ENCODE peak calls at places on chromosome 10, in five cellular contexts. T is heart left ventricle, W is upper lobe of right lung, Z is astrocyte of the spinal cord, R is kidney epithelial cell. S is an unnamed sample.

GRCh38 chr10:75035975-75036708 is 75.3 kb upstream of the SAMD8 start:
- DNase-seq in T (no peak), W (no peak), Z (no peak), R (no peak), S (peak)

GRCh38 chr10:85400981-85401695 is 965.5 kb downstream of the GRID1 start:
- DNase-seq in T (no peak), W (no peak), Z (no peak), R (no peak), S (no peak)

GRCh38 chr10:127908106-127908957 is 1.4 kb downstream of the PTPRE start:
- DNase-seq in T (peak), W (no peak), Z (peak), R (peak), S (no peak)

GRCh38 chr10:132878091-132878729 is 64.2 kb downstream of the CFAP46 start:
- DNase-seq in T (no peak), W (peak), Z (no peak), R (no peak), S (no peak)

GRCh38 chr10:93745411-93746065 is 12.2 kb upstream of the LGI1 start:
- DNase-seq in T (no peak), W (no peak), Z (peak), R (no peak), S (no peak)

GRCh38 chr10:97499561-97500296 is 1.0 kb downstream of the UBTD1 start:
- DNase-seq in T (peak), W (peak), Z (peak), R (no peak), S (no peak)

GRCh38 chr10:69685802-69686585 is 55.9 kb downstream of the FAM241B start:
- DNase-seq in T (peak), W (peak), Z (peak), R (peak), S (no peak)

GRCh38 chr10:119705434-119705831 is 20.4 kb upstream of the INPP5F start:
- DNase-seq in T (no peak), W (no peak), Z (no peak), R (no peak), S (no peak)

GRCh38 chr10:56646301-56646700 is 285.2 kb upstream of the ZWINT start:
- DNase-seq in T (no peak), W (no peak), Z (no peak), R (no peak), S (no peak)

GRCh38 chr10:32077896-32078295 is 21.7 kb upstream of the KIF5B start:
- DNase-seq in T (peak), W (no peak), Z (peak), R (no peak), S (no peak)

GRCh38 chr10:128274938-128275337 is 148.7 kb upstream of the MKI67 start:
- DNase-seq in T (no peak), W (no peak), Z (no peak), R (no peak), S (no peak)

GRCh38 chr10:72058989-72059842 is 29.1 kb downstream of the SPOCK2 start:
- DNase-seq in T (no peak), W (no peak), Z (no peak), R (no peak), S (no peak)

GRCh38 chr10:30392564-30392990 is 41.4 kb upstream of the MAP3K8 start:
- DNase-seq in T (peak), W (peak), Z (peak), R (no peak), S (peak)

GRCh38 chr10:46523119-46523880 is 33.2 kb downstream of the GPRIN2 start:
- DNase-seq in T (no peak), W (peak), Z (no peak), R (no peak), S (no peak)

GRCh38 chr10:1297566-1298301 is 241.5 kb downstream of the WDR37 start:
- DNase-seq in T (no peak), W (no peak), Z (no peak), R (no peak), S (no peak)

GRCh38 chr10:126857178-126857806 is 47.9 kb upstream of the DOCK1 start:
- DNase-seq in T (no peak), W (no peak), Z (no peak), R (no peak), S (no peak)

GRCh38 chr10:49550563-49550962 is 11.6 kb upstream of the ERCC6 start:
- DNase-seq in T (no peak), W (no peak), Z (peak), R (no peak), S (no peak)

GRCh38 chr10:102540023-102540422 is 36.3 kb downstream of the SUFU start:
- DNase-seq in T (no peak), W (peak), Z (peak), R (no peak), S (no peak)

GRCh38 chr10:64571053-64571452 is 1049.9 kb downstream of the REEP3 start:
- DNase-seq in T (no peak), W (no peak), Z (no peak), R (no peak), S (no peak)

GRCh38 chr10:77873558-77874380 is 52.8 kb downstream of the DLG5 start:
- DNase-seq in T (no peak), W (peak), Z (peak), R (peak), S (peak)

GRCh38 chr10:124743188-124744046 is 761 bp downstream of the FAM53B start:
- DNase-seq in T (no peak), W (peak), Z (peak), R (no peak), S (peak)

GRCh38 chr10:110556993-110557601 is 10.4 kb upstream of the SMC3 start:
- DNase-seq in T (no peak), W (no peak), Z (peak), R (no peak), S (peak)

GRCh38 chr10:50991496-50992355 is 82.6 kb upstream of the PRKG1 start:
- DNase-seq in T (peak), W (peak), Z (no peak), R (no peak), S (peak)
- TF ChIP-seq CTCF in T (no peak), W (no peak), Z (no peak), R (no peak), S (no peak)

GRCh38 chr10:101054351-101054750 is 7.4 kb upstream of the KAZALD1 start:
- DNase-seq in T (no peak), W (no peak), Z (no peak), R (no peak), S (no peak)

GRCh38 chr10:101053516-101053915 is 8.3 kb upstream of the KAZALD1 start:
- DNase-seq in T (no peak), W (no peak), Z (no peak), R (no peak), S (no peak)

GRCh38 chr10:101052285-101052684 is 9.5 kb upstream of the KAZALD1 start:
- DNase-seq in T (no peak), W (peak), Z (peak), R (no peak), S (no peak)

GRCh38 chr10:101056365-101057151 is 5.2 kb upstream of the KAZALD1 start:
- DNase-seq in T (no peak), W (no peak), Z (no peak), R (no peak), S (no peak)

GRCh38 chr10:101055416-101055815 is 6.4 kb upstream of the KAZALD1 start:
- DNase-seq in T (no peak), W (no peak), Z (no peak), R (no peak), S (no peak)
- TF ChIP-seq CTCF in T (no peak), W (no peak), Z (peak), R (peak), S (no peak)

GRCh38 chr10:62072901-62073300 is 171.4 kb downstream of the ARID5B start:
- DNase-seq in T (no peak), W (no peak), Z (no peak), R (no peak), S (no peak)
- TF ChIP-seq CTCF in T (no peak), W (no peak), Z (no peak), R (no peak), S (no peak)

DNA sequence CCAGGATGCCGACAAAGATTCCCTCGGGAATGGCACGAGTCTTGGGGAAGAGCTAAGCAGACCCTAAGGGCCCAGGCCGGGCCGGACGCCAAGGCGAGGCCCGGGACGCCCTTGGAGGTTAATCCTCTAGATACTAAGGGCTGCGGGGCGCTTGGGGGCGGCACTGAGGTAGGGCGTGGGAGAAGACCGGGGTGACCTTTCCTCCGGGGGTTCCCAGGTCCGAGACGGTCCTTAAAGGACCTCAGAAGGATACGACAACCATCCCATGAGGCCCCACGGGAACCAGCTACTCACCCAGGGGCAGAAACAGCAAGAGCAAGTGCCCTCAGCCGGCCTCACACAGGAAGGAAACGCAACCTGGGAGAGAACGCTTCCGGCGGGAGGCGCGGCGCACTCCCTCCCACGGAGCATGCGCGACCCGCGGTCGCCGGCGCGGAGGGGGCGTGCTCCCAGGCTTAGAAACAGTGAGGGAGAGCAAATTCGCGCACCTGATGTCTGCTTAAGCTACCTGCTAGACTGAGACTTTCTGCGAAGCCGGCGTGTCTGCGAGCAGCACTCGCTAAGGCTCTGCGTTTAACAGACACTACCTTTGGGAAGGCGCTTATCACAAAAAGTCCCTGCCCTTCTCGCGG is at the start of gene ATAD1:
- DNase-seq in T (peak), W (peak), Z (peak), R (peak), S (peak)
- TF ChIP-seq CTCF in T (peak), W (peak), Z (peak), R (peak), S (peak)

GRCh38 chr10:129958118-129958685 is 5.9 kb downstream of the EBF3 start:
- DNase-seq in T (no peak), W (no peak), Z (no peak), R (no peak), S (no peak)
- TF ChIP-seq CTCF in T (no peak), W (no peak), Z (peak), R (no peak), S (no peak)

DNA sequence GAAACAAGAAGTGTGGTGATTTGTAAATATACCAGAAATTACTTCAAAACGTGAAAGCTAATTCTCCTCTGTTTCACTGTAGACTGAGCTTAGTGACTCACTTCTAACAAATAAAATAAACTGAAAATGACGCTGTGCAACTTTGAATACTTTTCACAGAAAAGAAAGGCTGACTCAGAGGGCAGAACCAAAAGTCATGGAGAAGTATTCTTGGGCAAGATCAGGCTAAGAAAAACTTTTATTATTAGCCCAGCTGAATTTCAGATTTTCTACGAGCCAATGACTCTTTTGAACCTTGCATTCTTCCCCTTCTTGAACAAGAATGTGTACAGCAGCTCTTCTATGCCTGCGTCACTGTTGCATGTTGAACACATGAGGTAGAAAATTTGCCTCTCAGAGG is 527.3 kb upstream of the GHITM start:
- DNase-seq in T (no peak), W (no peak), Z (peak), R (no peak), S (no peak)
- TF ChIP-seq CTCF in T (no peak), W (no peak), Z (no peak), R (no peak), S (no peak)

GRCh38 chr10:73998623-73999622 is 1.0 kb downstream of the VCL start:
- DNase-seq in T (peak), W (peak), Z (peak), R (peak), S (no peak)
- TF ChIP-seq CTCF in T (peak), W (peak), Z (peak), R (peak), S (no peak)

DNA sequence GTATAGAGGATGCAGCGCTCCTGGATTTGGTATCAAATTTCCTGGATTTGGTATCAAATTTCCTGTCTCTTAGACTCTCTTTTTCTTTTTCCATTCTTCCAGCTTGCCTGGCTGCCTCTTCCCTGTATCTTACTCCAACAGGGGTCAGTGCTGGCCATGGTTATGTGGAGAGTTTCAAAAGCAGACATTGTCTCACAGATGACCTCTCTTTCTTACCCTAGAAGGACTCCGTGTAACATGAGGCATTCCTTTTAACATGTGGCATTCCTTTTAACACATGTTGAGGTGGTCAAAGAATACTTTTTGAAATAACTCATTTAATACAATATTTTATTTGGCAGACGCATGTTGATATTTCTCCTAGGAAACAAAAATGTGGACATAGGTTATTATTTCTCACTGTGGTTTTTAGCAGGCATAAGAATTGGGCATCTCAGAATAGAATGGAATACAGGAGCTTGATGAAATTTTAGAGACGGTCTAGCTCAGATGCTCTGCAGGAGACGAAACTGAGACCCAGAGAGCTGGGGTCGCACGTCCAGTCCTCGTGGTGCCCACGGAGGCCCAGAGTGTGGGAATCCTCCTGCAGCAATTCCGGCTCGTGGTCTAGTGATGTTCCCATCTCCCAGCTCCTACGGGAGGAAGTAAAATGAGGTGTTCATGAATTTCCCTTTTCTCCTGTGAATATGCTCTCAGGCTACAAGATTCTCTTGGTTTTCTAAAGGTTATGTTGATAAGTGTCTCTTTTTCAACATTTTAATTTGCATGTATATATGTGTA is 59.6 kb upstream of the PITRM1 start:
- DNase-seq in T (no peak), W (no peak), Z (peak), R (no peak), S (no peak)
- TF ChIP-seq CTCF in T (no peak), W (peak), Z (peak), R (no peak), S (no peak)

GRCh38 chr10:36504752-36505151 is 620.6 kb upstream of the ANKRD30A start:
- DNase-seq in T (no peak), W (no peak), Z (no peak), R (no peak), S (no peak)
- TF ChIP-seq CTCF in T (no peak), W (peak), Z (no peak), R (no peak), S (no peak)